ENCODE peak calls at places on chromosomes 11 and 22, in five cellular contexts. R is psoas muscle; D is naive thymus-derived CD4-positive, alpha-beta T cell; Z is sigmoid colon; B is stomach. F is an unnamed sample. For H3K36me3, the result is how much of the 10 kb centered on the place peaks cover.

GRCh38 chr22:36887164-36887563 is 26.3 kb upstream of the CSF2RB start:
- DNase-seq in B (no peak), R (no peak), Z (no peak), D (peak), F (no peak)

GRCh38 chr11:67668191-67668551 is 6.3 kb downstream of the ALDH3B2 start:
- DNase-seq in R (no peak), D (no peak), B (peak), Z (no peak), F (no peak)

GRCh38 chr11:23903044-23903704 is 593.7 kb upstream of the LUZP2 start:
- DNase-seq in D (no peak), B (no peak), R (no peak), Z (no peak), F (no peak)

GRCh38 chr11:18729426-18729825 is 3.4 kb upstream of the IGSF22 start:
- DNase-seq in Z (no peak), D (no peak), B (no peak), R (no peak), F (no peak)

GRCh38 chr11:77063861-77064260 is 2.9 kb upstream of the CAPN5 start:
- DNase-seq in D (no peak), Z (peak), B (peak), R (no peak), F (no peak)

GRCh38 chr22:42270178-42270511 is 308 bp downstream of the TCF20 start:
- DNase-seq in B (no peak), Z (no peak), D (no peak), R (no peak), F (peak)

GRCh38 chr11:63592975-63593395 is 21.2 kb downstream of the PLAAT3 start:
- DNase-seq in R (no peak), Z (no peak), B (no peak), D (no peak), F (no peak)

GRCh38 chr11:76614471-76615183 is 55.9 kb downstream of the LRRC32 start:
- DNase-seq in Z (peak), R (peak), B (peak), D (no peak), F (no peak)

GRCh38 chr11:34199525-34199924 is 94.1 kb downstream of the NAT10 start:
- DNase-seq in R (no peak), B (no peak), D (no peak), Z (no peak), F (no peak)

GRCh38 chr11:44792171-44792570 is 65.4 kb downstream of the TSPAN18 start:
- DNase-seq in R (no peak), D (no peak), Z (no peak), B (no peak), F (peak)

GRCh38 chr11:77147036-77147315 is 18.9 kb downstream of the MYO7A start:
- DNase-seq in D (no peak), R (peak), B (no peak), Z (no peak), F (no peak)

GRCh38 chr11:122706261-122706660 is 50.7 kb downstream of the UBASH3B start:
- DNase-seq in Z (no peak), B (no peak), R (no peak), D (no peak), F (no peak)

GRCh38 chr11:59413646-59414045 is 12.6 kb downstream of the OR5A2 start:
- DNase-seq in R (no peak), B (no peak), D (no peak), Z (no peak), F (no peak)

GRCh38 chr22:24466831-24467249 is 28.3 kb upstream of the UPB1 start:
- DNase-seq in Z (no peak), R (no peak), D (no peak), B (no peak), F (no peak)

GRCh38 chr11:69669486-69669885 is 5.7 kb downstream of the LTO1 start:
- DNase-seq in Z (peak), B (no peak), D (no peak), R (peak), F (no peak)

GRCh38 chr11:83115551-83115950 is 41.4 kb upstream of the PCF11 start:
- DNase-seq in Z (peak), B (no peak), D (no peak), R (no peak), F (no peak)

GRCh38 chr11:44979536-44980399 is 29.1 kb upstream of the TP53I11 start:
- DNase-seq in D (no peak), R (no peak), Z (peak), B (peak), F (peak)

GRCh38 chr11:90449643-90450042 is 226.8 kb upstream of the CHORDC1 start:
- DNase-seq in B (no peak), R (no peak), Z (no peak), D (no peak), F (no peak)

GRCh38 chr11:44633641-44634040 is 68.2 kb downstream of the CD82 start:
- DNase-seq in Z (peak), B (no peak), R (no peak), D (no peak), F (no peak)

GRCh38 chr22:22618923-22619322 is 25.5 kb upstream of the GGTLC2 start:
- DNase-seq in R (no peak), D (no peak), B (no peak), Z (no peak), F (no peak)

GRCh38 chr11:72300268-72300667 is 56.3 kb upstream of the PHOX2A start:
- DNase-seq in B (no peak), Z (no peak), R (no peak), D (no peak), F (no peak)

GRCh38 chr22:41237707-41238569 is 2.8 kb downstream of the CHADL start:
- DNase-seq in Z (peak), B (peak), R (peak), D (peak), F (peak)

GRCh38 chr11:30128269-30128932 is 102.4 kb upstream of the FSHB start:
- DNase-seq in D (no peak), B (no peak), Z (no peak), R (no peak), F (no peak)

GRCh38 chr11:13302440-13302958 is 24.9 kb downstream of the BMAL1 start:
- DNase-seq in D (no peak), Z (no peak), R (no peak), B (no peak), F (no peak)

GRCh38 chr11:35045219-35045819 is 93.7 kb upstream of the CD44 start:
- DNase-seq in Z (no peak), R (no peak), B (no peak), D (peak), F (no peak)

GRCh38 chr11:8640305-8640932 is 42.0 kb downstream of the TRIM66 start:
- DNase-seq in R (no peak), Z (no peak), B (no peak), D (no peak), F (no peak)

GRCh38 chr22:27576413-27576812 is 225.1 kb downstream of the MN1 start:
- DNase-seq in Z (no peak), B (no peak), D (no peak), R (no peak), F (no peak)

GRCh38 chr11:73135346-73136284 is 6.5 kb downstream of the FCHSD2 start:
- DNase-seq in D (no peak), Z (no peak), B (no peak), R (no peak), F (no peak)

GRCh38 chr11:67301951-67302516 is 1.3 kb upstream of the SSH3 start:
- DNase-seq in B (peak), R (peak), Z (peak), D (no peak), F (peak)

GRCh38 chr11:82979824-82980223 is 78.3 kb downstream of the DDIAS start:
- DNase-seq in D (no peak), B (no peak), Z (no peak), R (no peak), F (no peak)

GRCh38 chr11:82867495-82868082 is 32.6 kb downstream of the PRCP start:
- DNase-seq in B (peak), Z (peak), R (peak), D (peak), F (no peak)

GRCh38 chr11:121459413-121460041 is 6.8 kb upstream of the SORL1-AS1 start:
- DNase-seq in B (no peak), D (peak), Z (no peak), R (no peak), F (no peak)

GRCh38 chr11:107769189-107769588 is 57.3 kb upstream of the SLN start:
- DNase-seq in R (no peak), Z (no peak), D (no peak), B (no peak), F (no peak)

GRCh38 chr22:27273386-27273785 is 528.2 kb downstream of the MN1 start:
- DNase-seq in Z (no peak), R (no peak), B (no peak), D (no peak), F (no peak)

GRCh38 chr11:116499396-116500001 is 273.3 kb downstream of the BUD13 start:
- DNase-seq in B (peak), R (peak), D (no peak), Z (peak), F (peak)

GRCh38 chr11:303359-303758 is 4.0 kb upstream of the IFITM5 start:
- DNase-seq in B (no peak), D (no peak), R (peak), Z (no peak), F (no peak)

GRCh38 chr11:72930011-72930410 is 115.8 kb downstream of the ATG16L2 start:
- DNase-seq in B (no peak), R (no peak), Z (no peak), D (no peak), F (no peak)

GRCh38 chr11:12800032-12800671 is 125.9 kb downstream of the TEAD1 start:
- DNase-seq in R (no peak), D (no peak), Z (no peak), B (peak), F (no peak)

GRCh38 chr22:43152355-43153071 is 1.2 kb downstream of the TSPO start:
- DNase-seq in Z (peak), R (peak), B (peak), D (peak), F (peak)

DNA sequence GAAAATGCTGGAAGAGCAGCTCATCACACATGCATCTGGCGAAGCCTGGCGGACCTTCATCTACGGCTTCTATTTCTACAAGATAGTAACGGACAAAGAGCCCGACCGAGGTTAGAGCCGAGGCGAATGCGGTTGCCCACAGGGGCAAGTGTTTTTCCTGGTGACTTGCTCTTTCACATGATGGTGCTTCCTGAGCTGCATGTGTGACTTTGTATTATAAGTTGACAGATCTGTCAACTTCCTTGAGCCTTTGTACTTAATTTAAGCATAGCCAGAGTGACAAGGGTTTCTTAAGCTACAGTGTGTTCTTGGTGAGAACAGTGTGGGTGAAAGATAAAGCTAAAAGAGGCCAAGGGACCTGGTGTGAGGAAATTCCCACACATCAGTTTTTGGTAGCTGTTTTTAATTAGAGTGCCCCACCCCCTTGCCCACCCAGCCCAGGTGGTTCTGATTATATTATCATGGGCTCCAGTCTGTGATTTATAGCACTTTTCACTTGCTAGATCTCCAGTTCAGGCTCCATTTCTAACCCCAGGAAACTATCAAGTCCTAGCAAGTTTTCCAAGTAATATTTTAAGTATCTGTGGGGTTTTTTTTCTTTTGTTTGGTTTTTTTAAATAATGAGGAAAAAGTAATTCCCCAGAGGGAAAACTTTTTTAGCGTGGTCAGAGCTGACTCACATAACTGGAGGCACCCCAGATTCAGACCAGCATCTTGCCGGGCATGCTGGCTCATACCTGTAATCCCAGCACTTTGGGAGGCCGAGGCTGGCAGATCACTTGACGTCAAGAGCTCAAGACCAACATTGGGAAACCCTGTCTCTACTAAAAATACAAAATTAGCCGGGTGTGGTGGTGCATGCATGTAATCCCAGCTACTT is 67.9 kb upstream of the YWHAH start:
- DNase-seq in B (no peak), R (no peak), Z (no peak), D (no peak), F (no peak)
- H3K36me3 ChIP-seq in B (half or more), R (under half), Z (half or more), D (under half), F (half or more)

GRCh38 chr11:106459135-106459534 is 381.7 kb downstream of the AASDHPPT start:
- DNase-seq in Z (no peak), B (no peak), R (no peak), D (no peak), F (no peak)

GRCh38 chr11:106457727-106458126 is 380.3 kb downstream of the AASDHPPT start:
- DNase-seq in R (no peak), B (no peak), Z (no peak), D (no peak), F (no peak)

GRCh38 chr11:106461839-106462545 is 384.5 kb downstream of the AASDHPPT start:
- DNase-seq in B (no peak), R (no peak), Z (no peak), D (no peak), F (no peak)

GRCh38 chr11:106461148-106461547 is 383.7 kb downstream of the AASDHPPT start:
- DNase-seq in D (no peak), R (no peak), Z (no peak), B (no peak), F (no peak)

GRCh38 chr11:106456651-106457050 is 379.2 kb downstream of the AASDHPPT start:
- DNase-seq in B (no peak), R (no peak), D (no peak), Z (no peak), F (no peak)
- H3K27ac ChIP-seq in B (no peak), R (no peak), D (no peak), Z (no peak), F (no peak)

DNA sequence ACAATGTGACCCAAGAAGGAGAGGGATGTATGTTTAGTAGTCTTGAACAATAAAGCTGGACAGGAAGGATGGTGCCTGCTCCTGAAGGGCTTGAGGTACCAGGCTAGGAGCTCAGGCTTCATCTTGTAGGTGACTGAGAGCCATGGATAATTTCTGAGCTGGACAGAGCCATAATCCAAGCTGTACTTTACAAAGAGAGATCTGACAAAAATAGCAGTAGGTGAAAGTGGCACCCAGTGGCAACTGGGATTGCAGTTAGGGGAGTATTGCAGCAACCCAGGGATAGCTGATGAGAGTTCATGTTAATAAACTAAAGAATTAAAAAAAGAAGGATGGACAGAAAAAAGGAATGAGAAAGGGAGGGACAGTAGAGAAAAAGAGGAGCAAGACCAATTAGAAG is 7.4 kb downstream of the XRRA1 start:
- DNase-seq in Z (no peak), B (no peak), D (no peak), R (no peak), F (no peak)
- H3K36me3 ChIP-seq in Z (half or more), B (under half), D (under half), R (half or more), F (half or more)

GRCh38 chr22:38862375-38863329 is 9.4 kb downstream of the CBX6 start:
- DNase-seq in D (no peak), B (no peak), Z (peak), R (peak), F (no peak)
- H3K27ac ChIP-seq in D (no peak), B (no peak), Z (peak), R (no peak), F (no peak)

GRCh38 chr11:31915867-31916266 is 104.7 kb upstream of the PAX6 start:
- DNase-seq in Z (no peak), B (no peak), R (no peak), D (no peak), F (no peak)

GRCh38 chr11:31913985-31914384 is 102.9 kb upstream of the PAX6 start:
- DNase-seq in D (no peak), R (no peak), Z (no peak), B (no peak), F (no peak)

GRCh38 chr11:31910950-31911576 is 99.9 kb upstream of the PAX6 start:
- DNase-seq in B (no peak), Z (no peak), R (no peak), D (no peak), F (no peak)

DNA sequence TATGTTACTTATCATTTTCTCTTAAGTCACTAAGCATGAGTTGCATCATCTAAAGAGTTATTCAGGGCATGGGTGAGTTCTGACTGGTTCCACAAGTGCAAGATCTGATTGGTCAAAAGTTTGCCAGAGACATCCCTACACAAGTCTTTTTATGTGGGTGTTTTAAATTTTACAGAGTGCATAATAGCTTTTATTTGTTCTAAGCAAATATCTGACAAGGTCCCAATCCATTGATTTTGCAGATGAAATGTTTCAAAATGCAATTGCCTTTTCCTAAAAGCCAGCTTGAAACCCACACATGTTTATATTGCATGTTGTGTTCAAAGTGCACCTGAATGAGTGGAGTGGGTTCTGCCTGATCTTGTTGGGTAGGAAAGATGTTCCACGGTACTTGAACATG is 101.7 kb upstream of the PAX6 start:
- DNase-seq in B (no peak), D (no peak), R (no peak), Z (no peak), F (no peak)
- H3K36me3 ChIP-seq in B (under half), D (under half), R (under half), Z (under half), F (under half)

GRCh38 chr11:64881476-64881875 is 3.1 kb upstream of the EHD1 start:
- DNase-seq in D (no peak), Z (no peak), B (no peak), R (no peak), F (no peak)

GRCh38 chr11:64883575-64883974 is 5.2 kb upstream of the EHD1 start:
- DNase-seq in B (no peak), R (no peak), D (no peak), Z (no peak), F (no peak)

GRCh38 chr11:64884019-64884418 is 5.6 kb upstream of the EHD1 start:
- DNase-seq in B (no peak), Z (no peak), R (no peak), D (no peak), F (no peak)

GRCh38 chr11:64880240-64881001 is 2.0 kb upstream of the EHD1 start:
- DNase-seq in B (no peak), Z (no peak), D (peak), R (peak), F (no peak)

GRCh38 chr11:64882243-64882642 is 3.8 kb upstream of the EHD1 start:
- DNase-seq in R (no peak), B (no peak), Z (no peak), D (no peak), F (no peak)
- H3K27ac ChIP-seq in R (peak), B (no peak), Z (peak), D (no peak), F (peak)

DNA sequence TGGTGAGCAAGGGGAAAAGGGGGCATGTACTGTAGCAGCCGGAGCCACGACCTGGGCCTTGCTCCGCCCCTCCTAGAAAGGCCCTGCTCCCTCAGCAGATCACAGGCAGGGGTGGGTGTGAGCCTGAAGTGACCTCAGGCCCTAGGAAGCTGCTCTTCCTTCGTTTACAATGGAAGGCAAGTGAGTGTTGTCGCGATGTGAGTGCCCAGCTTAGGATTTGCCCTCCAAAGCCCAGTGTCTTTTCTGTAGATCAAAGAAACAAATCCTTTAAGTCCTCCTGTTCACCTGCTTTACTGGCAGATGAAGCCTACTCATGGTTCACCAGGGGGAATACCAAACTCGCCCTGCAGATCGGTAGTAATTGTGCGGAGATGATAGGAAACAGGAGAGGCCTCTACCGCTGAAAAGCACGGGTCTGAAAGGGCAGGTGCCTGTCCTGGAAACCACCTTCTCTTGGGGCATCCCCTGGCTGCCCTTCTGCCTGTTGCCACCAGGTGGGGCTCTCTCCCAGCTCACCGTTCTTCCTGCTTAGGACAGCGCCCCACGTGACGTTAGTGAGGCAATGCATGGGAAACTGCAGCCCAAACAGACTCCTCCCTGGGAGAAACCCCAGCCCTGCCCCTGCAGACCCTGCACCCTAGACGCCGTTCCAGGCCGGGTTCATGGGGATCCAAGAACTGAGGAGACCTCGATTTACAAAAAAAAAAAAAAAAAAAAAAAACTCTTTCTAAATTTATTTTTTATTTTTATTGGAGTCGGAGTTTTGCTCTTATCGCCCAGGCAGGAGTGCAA is 45.9 kb upstream of the RAB1B start:
- DNase-seq in B (peak), Z (peak), D (peak), R (peak), F (peak)
- H3K36me3 ChIP-seq in B (half or more), Z (half or more), D (under half), R (under half), F (half or more)

GRCh38 chr11:3169235-3169951 is 4.3 kb upstream of the OSBPL5 start:
- DNase-seq in Z (peak), D (no peak), R (peak), B (peak), F (peak)
- H3K27ac ChIP-seq in Z (peak), D (no peak), R (peak), B (no peak), F (no peak)

F was measured in left lung.